ENCODE peak calls at places on chromosome 18, in seven cellular contexts. N is CD4-positive, alpha-beta memory T cell; I is neuronal stem cell; K is psoas muscle; A is effector memory CD4-positive, alpha-beta T cell; J is tibial artery; X is breast epithelium. S is an unnamed sample. For H3K4me1, the result is how much of the 10 kb centered on the place peaks cover.

GRCh38 chr18:7830468-7830867 is 263.4 kb downstream of the PTPRM start:
- DNase-seq in N (no peak), I (no peak), K (no peak), A (no peak), J (no peak), X (no peak), S (no peak)

GRCh38 chr18:29512203-29512602 is 1335.3 kb upstream of the CDH2 start:
- DNase-seq in N (no peak), I (no peak), K (no peak), A (no peak), J (no peak), X (no peak), S (no peak)

GRCh38 chr18:46452820-46453219 is 204.2 kb downstream of the LOXHD1 start:
- DNase-seq in N (no peak), I (no peak), K (no peak), A (no peak), J (no peak), X (no peak), S (no peak)

GRCh38 chr18:13429884-13430510 is 211.4 kb downstream of the LDLRAD4 start:
- DNase-seq in N (no peak), I (no peak), K (no peak), A (no peak), J (no peak), X (no peak), S (no peak)

GRCh38 chr18:21109936-21110666 is 1.5 kb downstream of the ROCK1 start:
- DNase-seq in N (no peak), I (no peak), K (no peak), A (no peak), J (no peak), X (no peak), S (no peak)

GRCh38 chr18:44821924-44822323 is 141.2 kb downstream of the SETBP1 start:
- DNase-seq in N (no peak), I (no peak), K (no peak), A (no peak), J (no peak), X (no peak), S (no peak)

GRCh38 chr18:27057459-27058302 is 127.4 kb downstream of the CHST9 start:
- DNase-seq in N (no peak), I (no peak), K (no peak), A (no peak), J (no peak), X (peak), S (no peak)

GRCh38 chr18:66616523-66616983 is 12.7 kb upstream of the CDH19 start:
- DNase-seq in N (no peak), I (no peak), K (no peak), A (no peak), J (no peak), X (no peak), S (peak)

GRCh38 chr18:41687138-41687537 is 267.9 kb upstream of the PIK3C3 start:
- DNase-seq in N (no peak), I (no peak), K (no peak), A (no peak), J (no peak), X (no peak), S (no peak)

GRCh38 chr18:79720359-79720733 is 40.7 kb downstream of the CTDP1 start:
- DNase-seq in N (no peak), I (no peak), K (no peak), A (no peak), J (no peak), X (no peak), S (no peak)

DNA sequence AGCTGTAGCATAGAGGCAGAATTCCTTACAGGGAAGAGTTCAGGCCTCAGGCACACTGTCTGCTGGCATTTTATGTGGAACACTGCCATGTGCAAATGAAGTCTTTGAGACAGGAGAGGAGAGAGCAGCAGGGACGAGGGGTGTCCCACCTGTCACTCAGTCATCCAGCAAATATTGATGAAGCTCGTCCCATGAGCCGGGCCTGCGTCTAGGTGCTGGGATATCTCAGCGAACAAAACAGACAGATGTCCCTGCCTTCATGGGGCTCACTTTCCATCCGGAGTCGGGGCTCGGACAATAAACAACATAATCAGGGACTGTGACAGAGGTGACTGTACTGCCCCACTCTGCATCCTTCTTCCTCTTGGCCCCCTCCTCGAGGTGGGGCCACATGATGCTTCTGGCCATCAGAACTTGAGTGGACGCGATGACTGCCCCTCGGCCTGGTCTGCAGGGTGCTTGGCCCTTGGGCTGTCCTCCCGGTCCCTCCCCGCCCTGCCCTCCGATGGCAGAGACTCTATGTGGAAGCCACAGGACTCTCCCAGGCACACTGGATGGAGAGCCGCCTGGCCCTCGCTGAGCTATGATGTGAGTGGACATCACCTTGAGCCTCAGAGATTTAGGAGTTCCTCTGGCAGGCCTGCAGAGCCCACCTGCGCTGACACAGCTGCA is 78.8 kb downstream of the MBP start:
- DNase-seq in N (no peak), I (no peak), K (no peak), A (no peak), J (no peak), X (no peak), S (no peak)
- H3K4me1 ChIP-seq in N (half or more), I (under half), K (half or more), A (half or more), J (under half), X (under half), S (under half)

GRCh38 chr18:48917579-48918101 is 33.1 kb downstream of the SMAD7 start:
- DNase-seq in N (no peak), I (no peak), K (no peak), A (no peak), J (no peak), X (no peak), S (no peak)
- H3K4me1 ChIP-seq in N (under half), I (under half), K (under half), A (under half), J (under half), X (under half), S (under half)

DNA sequence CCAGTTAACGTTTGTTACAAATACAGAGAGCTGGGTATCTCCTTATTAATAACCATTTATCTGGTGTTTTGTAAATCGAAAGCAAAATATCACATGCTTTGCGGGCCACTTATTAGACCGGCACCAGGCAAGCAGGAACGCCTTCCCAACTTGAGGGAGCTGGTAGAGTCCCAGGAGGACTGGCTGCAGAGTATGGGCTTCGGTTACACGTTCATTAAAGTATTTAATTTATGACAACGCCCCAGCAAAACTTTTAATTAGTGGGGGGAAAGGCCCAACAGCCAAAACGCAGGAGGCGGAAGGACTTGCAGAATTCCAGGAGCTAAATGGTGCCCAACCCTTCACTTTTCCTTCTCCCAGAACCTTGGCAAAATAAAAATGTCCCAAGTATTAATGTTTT is 3.7 kb downstream of the SMAD7 start:
- DNase-seq in N (no peak), I (no peak), K (no peak), A (no peak), J (no peak), X (no peak), S (no peak)
- H3K4me1 ChIP-seq in N (half or more), I (under half), K (half or more), A (half or more), J (under half), X (under half), S (under half)

GRCh38 chr18:58895385-58895784 is 30.7 kb downstream of the ZNF532 start:
- DNase-seq in N (no peak), I (no peak), K (no peak), A (no peak), J (no peak), X (no peak), S (no peak)

GRCh38 chr18:58894937-58895336 is 30.3 kb downstream of the ZNF532 start:
- DNase-seq in N (no peak), I (no peak), K (no peak), A (no peak), J (peak), X (no peak), S (no peak)

GRCh38 chr18:58891753-58892152 is 27.1 kb downstream of the ZNF532 start:
- DNase-seq in N (no peak), I (no peak), K (no peak), A (no peak), J (no peak), X (no peak), S (no peak)

GRCh38 chr18:58892536-58892935 is 27.9 kb downstream of the ZNF532 start:
- DNase-seq in N (no peak), I (no peak), K (no peak), A (no peak), J (no peak), X (no peak), S (no peak)

GRCh38 chr18:58893388-58894099 is 28.9 kb downstream of the ZNF532 start:
- DNase-seq in N (no peak), I (no peak), K (no peak), A (no peak), J (no peak), X (no peak), S (no peak)
- H3K4me1 ChIP-seq in N (under half), I (under half), K (under half), A (under half), J (under half), X (under half), S (under half)

GRCh38 chr18:11950824-11951223 is 30.5 kb upstream of the IMPA2 start:
- DNase-seq in N (no peak), I (no peak), K (no peak), A (no peak), J (no peak), X (no peak), S (no peak)
- H3K4me1 ChIP-seq in N (under half), I (under half), K (under half), A (under half), J (under half), X (under half), S (under half)

DNA sequence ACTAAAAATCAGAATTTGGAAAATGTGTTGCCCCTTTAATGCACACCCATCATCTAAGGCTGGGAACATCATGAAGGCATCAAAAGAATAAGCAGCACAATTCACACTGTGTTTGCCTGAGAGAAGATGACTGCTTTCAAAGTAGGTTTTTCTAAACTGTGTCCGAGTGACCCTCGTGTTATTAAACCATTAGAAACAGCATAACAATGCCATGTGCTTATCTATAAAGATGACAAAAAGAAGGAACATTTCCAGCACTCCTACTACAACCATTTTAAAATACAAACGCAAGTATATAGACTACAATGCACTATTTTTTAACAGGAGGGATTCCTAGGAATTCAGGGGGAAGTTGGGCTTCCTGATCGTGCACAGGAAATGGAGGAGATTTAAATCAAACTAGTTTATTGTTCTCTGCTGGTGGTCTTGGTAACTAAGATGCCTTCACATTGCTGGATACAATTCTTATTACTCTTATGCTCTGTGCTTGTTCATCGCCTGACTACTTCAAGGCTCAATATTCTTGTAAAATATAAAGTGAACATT is 305.9 kb upstream of the CCDC68 start:
- DNase-seq in N (no peak), I (no peak), K (no peak), A (no peak), J (no peak), X (no peak), S (no peak)
- H3K4me1 ChIP-seq in N (under half), I (under half), K (under half), A (under half), J (under half), X (under half), S (under half)

DNA sequence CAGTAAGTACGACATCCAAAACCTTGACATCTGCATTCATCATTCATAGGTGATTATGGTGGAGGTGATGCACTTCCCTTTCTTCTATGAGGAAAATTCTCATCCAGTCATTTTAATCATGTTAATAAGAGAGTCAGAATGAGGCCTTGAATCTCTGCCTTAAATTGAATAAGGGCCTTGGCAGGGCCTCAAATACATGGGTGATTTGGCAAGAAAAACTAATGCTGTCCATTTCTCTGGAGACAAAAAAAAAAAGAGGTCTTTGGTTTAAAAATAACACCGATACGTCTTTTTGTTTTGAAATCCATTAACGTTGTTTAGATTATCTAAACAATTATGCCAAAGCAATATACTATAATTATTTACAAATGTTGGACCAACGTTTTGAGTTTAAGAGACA is 8.1 kb downstream of the COLEC12 start:
- DNase-seq in N (no peak), I (no peak), K (no peak), A (no peak), J (no peak), X (no peak), S (no peak)
- H3K4me1 ChIP-seq in N (under half), I (under half), K (under half), A (under half), J (under half), X (under half), S (under half)

S was measured in neural progenitor cell.